ENCODE peak calls at places on chromosomes 7 and 10, in seven cellular contexts. O is C1 segment of cervical spinal cord; Q is iris pigment epithelial cell; J is effector memory CD8-positive, alpha-beta T cell; W is left cardiac atrium; L is CD4-positive, alpha-beta T cell; I is activated CD4-positive, alpha-beta memory T cell treated with anti-CD3 and anti-CD28 coated beads, Interleukin-2, amount 10 ng/mL, durations not matched to agents 7 days and 5 days. U is an unnamed sample.
A peak's percentile ranks its signal among the peaks of the same experiment; 100 is the strongest.

GRCh38 chr7:67380858-67381257 is 384.2 kb downstream of the TYW1 start:
- DNase-seq in J (no peak), W (no peak), I (no peak), O (no peak), L (no peak), Q (no peak), U (no peak)

GRCh38 chr10:99855479-99856071 is 73.1 kb downstream of the ABCC2 start:
- DNase-seq in W (no peak), O (no peak), I (no peak), J (no peak), Q (peak; percentile 23), L (no peak), U (no peak)

GRCh38 chr7:140669352-140669751 is 3.4 kb upstream of the ADCK2 start:
- DNase-seq in I (no peak), Q (no peak), W (no peak), J (no peak), O (no peak), L (no peak), U (no peak)

GRCh38 chr10:127441350-127442219 is 107.5 kb upstream of the NPS start:
- DNase-seq in W (no peak), L (no peak), Q (no peak), J (no peak), I (no peak), O (no peak), U (no peak)

GRCh38 chr7:29019896-29020295 is 61.8 kb upstream of the TRIL start:
- DNase-seq in Q (no peak), I (no peak), J (no peak), O (no peak), L (no peak), W (peak; percentile 50), U (no peak)

GRCh38 chr10:88271736-88272135 is 311.4 kb downstream of the RNLS start:
- DNase-seq in J (no peak), Q (peak; percentile 34), W (no peak), I (peak; percentile 39), O (no peak), L (no peak), U (peak; percentile 35)

GRCh38 chr7:51242007-51242691 is 74.5 kb downstream of the COBL start:
- DNase-seq in J (no peak), W (no peak), L (no peak), I (no peak), O (no peak), Q (no peak), U (no peak)

GRCh38 chr7:140506788-140507464 is 27.6 kb upstream of the MKRN1 start:
- DNase-seq in O (no peak), J (no peak), Q (peak; percentile 41), L (no peak), W (peak; percentile 52), I (no peak), U (no peak)

GRCh38 chr7:96178581-96178980 is 143.3 kb downstream of the SLC25A13 start:
- DNase-seq in Q (peak; percentile 16), J (no peak), W (no peak), O (no peak), L (no peak), I (no peak), U (peak; percentile 24)

GRCh38 chr7:45211066-45211465 is 53.5 kb downstream of the RAMP3 start:
- DNase-seq in J (no peak), I (no peak), L (no peak), W (peak; percentile 73), O (no peak), Q (no peak), U (no peak)

GRCh38 chr10:14325325-14325955 is 5.3 kb downstream of the FRMD4A start:
- DNase-seq in L (peak; percentile 4), Q (peak; percentile 34), J (peak; percentile 25), W (peak; percentile 40), I (peak; percentile 66), O (no peak), U (no peak)

GRCh38 chr10:114370993-114371392 is 33.3 kb downstream of the AFAP1L2 start:
- DNase-seq in L (no peak), J (no peak), Q (no peak), O (no peak), I (no peak), W (no peak), U (no peak)

GRCh38 chr7:39733881-39734571 is 110.7 kb downstream of the RALA start:
- DNase-seq in J (no peak), I (no peak), Q (peak; percentile 90), O (no peak), W (no peak), L (no peak), U (no peak)

GRCh38 chr7:155815332-155816191 is 3.3 kb upstream of the SHH start:
- DNase-seq in I (peak; percentile 72), O (no peak), L (peak; percentile 14), J (peak; percentile 10), W (no peak), Q (peak; percentile 51), U (peak; percentile 17)

GRCh38 chr7:130473877-130474276 is 18.0 kb upstream of the MEST start:
- DNase-seq in J (no peak), I (no peak), Q (no peak), L (no peak), O (no peak), W (no peak), U (no peak)

GRCh38 chr7:4085937-4086691 is 596.0 kb upstream of the FOXK1 start:
- DNase-seq in I (no peak), J (no peak), Q (no peak), L (no peak), O (no peak), W (no peak), U (no peak)

GRCh38 chr10:126519188-126519587 is 130.9 kb upstream of the ADAM12 start:
- DNase-seq in I (no peak), W (no peak), L (no peak), Q (no peak), J (no peak), O (no peak), U (no peak)

GRCh38 chr10:43969506-43969905 is 320.8 kb upstream of the ZNF32 start:
- DNase-seq in I (no peak), O (no peak), W (no peak), L (no peak), Q (no peak), J (no peak), U (no peak)

GRCh38 chr10:89224697-89225443 is 17.8 kb upstream of the CH25H start:
- DNase-seq in Q (peak; percentile 23), I (no peak), L (no peak), J (no peak), O (peak; percentile 36), W (peak; percentile 62), U (no peak)

GRCh38 chr7:72272479-72272878 is 139.7 kb downstream of the CALN1 start:
- DNase-seq in O (no peak), I (no peak), L (no peak), W (no peak), Q (no peak), J (no peak), U (no peak)

GRCh38 chr7:18228686-18229085 is 201.0 kb upstream of the PRPS1L1 start:
- DNase-seq in Q (no peak), J (no peak), O (no peak), L (no peak), W (no peak), I (no peak), U (no peak)

GRCh38 chr10:3773465-3774017 is 11.5 kb downstream of the KLF6 start:
- DNase-seq in Q (peak; percentile 56), L (no peak), J (no peak), I (no peak), O (no peak), W (no peak), U (peak; percentile 29)

GRCh38 chr7:135801045-135801693 is 52.6 kb upstream of the FAM180A start:
- DNase-seq in O (no peak), Q (peak; percentile 62), J (peak; percentile 58), L (peak; percentile 9), I (peak; percentile 19), W (no peak), U (peak; percentile 64)

GRCh38 chr7:23664122-23664521 is 15.9 kb upstream of the FAM221A start:
- DNase-seq in O (no peak), J (no peak), Q (no peak), I (no peak), W (no peak), L (no peak), U (no peak)

GRCh38 chr7:12737364-12737763 is 49.9 kb downstream of the ARL4A start:
- DNase-seq in O (no peak), L (no peak), J (no peak), I (no peak), Q (no peak), W (no peak), U (no peak)

GRCh38 chr10:21173433-21173963 is 276.4 kb upstream of the NEBL start:
- DNase-seq in Q (no peak), L (no peak), W (no peak), O (no peak), I (no peak), J (no peak), U (no peak)

GRCh38 chr10:78579586-78579985 is 489.2 kb upstream of the ZMIZ1 start:
- DNase-seq in J (no peak), W (no peak), L (no peak), O (no peak), I (no peak), Q (no peak), U (no peak)

GRCh38 chr10:63700209-63700934 is 179.2 kb downstream of the REEP3 start:
- DNase-seq in J (no peak), I (no peak), O (no peak), Q (peak; percentile 99), L (no peak), W (peak; percentile 50), U (peak; percentile 86)